ENCODE peak calls at places on chromosomes 7 and 10, in six cellular contexts. One of them, this sample, is unnamed.

GRCh38 chr7:116924741-116925140 is 28.6 kb upstream of the ST7 start:
- DNase-seq in cardiac muscle cell: no peak
- DNase-seq in psoas muscle: no peak
- DNase-seq in endothelial cell of umbilical vein: no peak
- DNase-seq in lung: no peak
- DNase-seq in fibroblast of lung: peak; percentile 63
- DNase-seq in this sample: no peak

GRCh38 chr10:93363891-93364648 is 118.1 kb downstream of the MYOF start:
- DNase-seq in cardiac muscle cell: no peak
- DNase-seq in psoas muscle: peak; percentile 69
- DNase-seq in endothelial cell of umbilical vein: no peak
- DNase-seq in lung: peak; percentile 73
- DNase-seq in fibroblast of lung: peak; percentile 42
- DNase-seq in this sample: no peak

GRCh38 chr10:14163374-14164125 is 167.2 kb downstream of the FRMD4A start:
- DNase-seq in cardiac muscle cell: no peak
- DNase-seq in psoas muscle: no peak
- DNase-seq in endothelial cell of umbilical vein: peak; percentile 6
- DNase-seq in lung: no peak
- DNase-seq in fibroblast of lung: peak; percentile 11
- DNase-seq in this sample: no peak

GRCh38 chr7:129376778-129377700 is 57.2 kb upstream of the STRIP2 start:
- DNase-seq in cardiac muscle cell: peak; percentile 50
- DNase-seq in psoas muscle: no peak
- DNase-seq in endothelial cell of umbilical vein: peak; percentile 36
- DNase-seq in lung: no peak
- DNase-seq in fibroblast of lung: peak; percentile 35
- DNase-seq in this sample: no peak

GRCh38 chr10:3081383-3081981 is 14.1 kb downstream of the PFKP start:
- DNase-seq in cardiac muscle cell: no peak
- DNase-seq in psoas muscle: no peak
- DNase-seq in endothelial cell of umbilical vein: no peak
- DNase-seq in lung: no peak
- DNase-seq in fibroblast of lung: no peak
- DNase-seq in this sample: no peak

GRCh38 chr7:105205592-105206211 is 183.0 kb downstream of the SRPK2 start:
- DNase-seq in cardiac muscle cell: no peak
- DNase-seq in psoas muscle: no peak
- DNase-seq in endothelial cell of umbilical vein: peak; percentile 17
- DNase-seq in lung: no peak
- DNase-seq in fibroblast of lung: peak; percentile 55
- DNase-seq in this sample: no peak

GRCh38 chr7:3033581-3033980 is 10.1 kb downstream of the CARD11 start:
- DNase-seq in cardiac muscle cell: no peak
- DNase-seq in psoas muscle: no peak
- DNase-seq in endothelial cell of umbilical vein: no peak
- DNase-seq in lung: no peak
- DNase-seq in fibroblast of lung: no peak
- DNase-seq in this sample: no peak

GRCh38 chr10:113326160-113327111 is 226.4 kb upstream of the HABP2 start:
- DNase-seq in cardiac muscle cell: peak; percentile 62
- DNase-seq in psoas muscle: peak; percentile 68
- DNase-seq in endothelial cell of umbilical vein: peak; percentile 42
- DNase-seq in lung: no peak
- DNase-seq in fibroblast of lung: peak; percentile 90
- DNase-seq in this sample: peak; percentile 77

GRCh38 chr10:74753295-74754211 is 72.8 kb upstream of the KAT6B start:
- DNase-seq in cardiac muscle cell: no peak
- DNase-seq in psoas muscle: no peak
- DNase-seq in endothelial cell of umbilical vein: no peak
- DNase-seq in lung: no peak
- DNase-seq in fibroblast of lung: peak; percentile 73
- DNase-seq in this sample: no peak

GRCh38 chr10:48463318-48464003 is 141.4 kb downstream of the ARHGAP22 start:
- DNase-seq in cardiac muscle cell: no peak
- DNase-seq in psoas muscle: no peak
- DNase-seq in endothelial cell of umbilical vein: no peak
- DNase-seq in lung: no peak
- DNase-seq in fibroblast of lung: no peak
- DNase-seq in this sample: peak; percentile 10

GRCh38 chr10:69642747-69643146 is 12.7 kb downstream of the FAM241B start:
- DNase-seq in cardiac muscle cell: no peak
- DNase-seq in psoas muscle: no peak
- DNase-seq in endothelial cell of umbilical vein: no peak
- DNase-seq in lung: no peak
- DNase-seq in fibroblast of lung: no peak
- DNase-seq in this sample: no peak

GRCh38 chr10:5809541-5810154 is 3.6 kb downstream of the GDI2 start:
- DNase-seq in cardiac muscle cell: no peak
- DNase-seq in psoas muscle: no peak
- DNase-seq in endothelial cell of umbilical vein: peak; percentile 28
- DNase-seq in lung: no peak
- DNase-seq in fibroblast of lung: no peak
- DNase-seq in this sample: no peak

GRCh38 chr7:2602736-2603387 is 28.9 kb upstream of the TTYH3 start:
- DNase-seq in cardiac muscle cell: no peak
- DNase-seq in psoas muscle: no peak
- DNase-seq in endothelial cell of umbilical vein: no peak
- DNase-seq in lung: no peak
- DNase-seq in fibroblast of lung: no peak
- DNase-seq in this sample: no peak

GRCh38 chr7:5703572-5704533 is 77.6 kb downstream of the RNF216 start:
- DNase-seq in cardiac muscle cell: no peak
- DNase-seq in psoas muscle: no peak
- DNase-seq in endothelial cell of umbilical vein: no peak
- DNase-seq in lung: no peak
- DNase-seq in fibroblast of lung: peak; percentile 29
- DNase-seq in this sample: no peak

GRCh38 chr7:90592036-90592435 is 4.1 kb upstream of the CDK14 start:
- DNase-seq in cardiac muscle cell: no peak
- DNase-seq in psoas muscle: no peak
- DNase-seq in endothelial cell of umbilical vein: peak; percentile 3
- DNase-seq in lung: no peak
- DNase-seq in fibroblast of lung: no peak
- DNase-seq in this sample: no peak

GRCh38 chr7:99693427-99694200 is 13.8 kb upstream of the CYP3A5 start:
- DNase-seq in cardiac muscle cell: no peak
- DNase-seq in psoas muscle: no peak
- DNase-seq in endothelial cell of umbilical vein: no peak
- DNase-seq in lung: no peak
- DNase-seq in fibroblast of lung: no peak
- DNase-seq in this sample: peak; percentile 10

GRCh38 chr10:101228682-101229274 is 485 bp downstream of the LBX1 start:
- DNase-seq in cardiac muscle cell: no peak
- DNase-seq in psoas muscle: peak; percentile 84
- DNase-seq in endothelial cell of umbilical vein: no peak
- DNase-seq in lung: no peak
- DNase-seq in fibroblast of lung: no peak
- DNase-seq in this sample: no peak

GRCh38 chr10:101226888-101227736 is 2.2 kb downstream of the LBX1 start:
- DNase-seq in cardiac muscle cell: no peak
- DNase-seq in psoas muscle: peak; percentile 75
- DNase-seq in endothelial cell of umbilical vein: no peak
- DNase-seq in lung: no peak
- DNase-seq in fibroblast of lung: no peak
- DNase-seq in this sample: no peak

GRCh38 chr10:101229275-101230184 is at the start of gene LBX1:
- DNase-seq in cardiac muscle cell: no peak
- DNase-seq in psoas muscle: peak; percentile 64
- DNase-seq in endothelial cell of umbilical vein: no peak
- DNase-seq in lung: no peak
- DNase-seq in fibroblast of lung: no peak
- DNase-seq in this sample: no peak

GRCh38 chr10:101226506-101226887 is 2.8 kb downstream of the LBX1 start:
- DNase-seq in cardiac muscle cell: no peak
- DNase-seq in psoas muscle: no peak
- DNase-seq in endothelial cell of umbilical vein: no peak
- DNase-seq in lung: no peak
- DNase-seq in fibroblast of lung: no peak
- DNase-seq in this sample: no peak

GRCh38 chr10:101227765-101228681 is 1.2 kb downstream of the LBX1 start:
- DNase-seq in cardiac muscle cell: no peak
- DNase-seq in psoas muscle: peak; percentile 86
- DNase-seq in endothelial cell of umbilical vein: no peak
- DNase-seq in lung: no peak
- DNase-seq in fibroblast of lung: no peak
- DNase-seq in this sample: no peak
- H3K27me3 ChIP-seq in cardiac muscle cell: peaks cover 100% of the 10 kb centered on the region
- H3K27me3 ChIP-seq in psoas muscle: peaks cover 3% of the 10 kb centered on the region
- H3K27me3 ChIP-seq in endothelial cell of umbilical vein: peaks cover 99% of the 10 kb centered on the region
- H3K27me3 ChIP-seq in lung: peaks cover 12% of the 10 kb centered on the region
- H3K27me3 ChIP-seq in fibroblast of lung: peaks cover 92% of the 10 kb centered on the region
- H3K27me3 ChIP-seq in this sample: peaks cover 98% of the 10 kb centered on the region

GRCh38 chr7:47460251-47460989 is 121.5 kb downstream of the TNS3 start:
- DNase-seq in cardiac muscle cell: no peak
- DNase-seq in psoas muscle: no peak
- DNase-seq in endothelial cell of umbilical vein: no peak
- DNase-seq in lung: no peak
- DNase-seq in fibroblast of lung: no peak
- DNase-seq in this sample: no peak

GRCh38 chr7:47458057-47458456 is 123.9 kb downstream of the TNS3 start:
- DNase-seq in cardiac muscle cell: peak; percentile 54
- DNase-seq in psoas muscle: peak; percentile 96
- DNase-seq in endothelial cell of umbilical vein: peak; percentile 68
- DNase-seq in lung: peak; percentile 58
- DNase-seq in fibroblast of lung: peak; percentile 93
- DNase-seq in this sample: no peak

GRCh38 chr7:47458486-47458885 is 123.4 kb downstream of the TNS3 start:
- DNase-seq in cardiac muscle cell: no peak
- DNase-seq in psoas muscle: no peak
- DNase-seq in endothelial cell of umbilical vein: no peak
- DNase-seq in lung: no peak
- DNase-seq in fibroblast of lung: no peak
- DNase-seq in this sample: no peak

GRCh38 chr7:47464266-47464665 is 117.6 kb downstream of the TNS3 start:
- DNase-seq in cardiac muscle cell: no peak
- DNase-seq in psoas muscle: no peak
- DNase-seq in endothelial cell of umbilical vein: no peak
- DNase-seq in lung: no peak
- DNase-seq in fibroblast of lung: no peak
- DNase-seq in this sample: no peak

GRCh38 chr7:47461161-47461560 is 120.8 kb downstream of the TNS3 start:
- DNase-seq in cardiac muscle cell: peak; percentile 67
- DNase-seq in psoas muscle: peak; percentile 72
- DNase-seq in endothelial cell of umbilical vein: no peak
- DNase-seq in lung: no peak
- DNase-seq in fibroblast of lung: peak; percentile 95
- DNase-seq in this sample: no peak
- H3K4me1 ChIP-seq in cardiac muscle cell: peaks cover 5% of the 10 kb centered on the region
- H3K4me1 ChIP-seq in psoas muscle: peaks cover 41% of the 10 kb centered on the region
- H3K4me1 ChIP-seq in endothelial cell of umbilical vein: peaks cover 16% of the 10 kb centered on the region
- H3K4me1 ChIP-seq in lung: peaks cover 18% of the 10 kb centered on the region
- H3K4me1 ChIP-seq in fibroblast of lung: peaks cover 27% of the 10 kb centered on the region
- H3K4me1 ChIP-seq in this sample: no peaks in the 10 kb centered on the region

GRCh38 chr10:85791846-85792532 is 574.6 kb downstream of the GRID1 start:
- DNase-seq in cardiac muscle cell: peak; percentile 10
- DNase-seq in psoas muscle: peak; percentile 59
- DNase-seq in endothelial cell of umbilical vein: no peak
- DNase-seq in lung: no peak
- DNase-seq in fibroblast of lung: no peak
- DNase-seq in this sample: no peak
- TF ChIP-seq CTCF in cardiac muscle cell: no peak
- TF ChIP-seq CTCF in psoas muscle: peak; percentile 17
- TF ChIP-seq CTCF in endothelial cell of umbilical vein: no peak
- TF ChIP-seq CTCF in lung: no peak
- TF ChIP-seq CTCF in fibroblast of lung: no peak
- TF ChIP-seq CTCF in this sample: peak; percentile 41

GRCh38 chr10:89923661-89924060 is 222.3 kb downstream of the KIF20B start:
- DNase-seq in cardiac muscle cell: no peak
- DNase-seq in psoas muscle: no peak
- DNase-seq in endothelial cell of umbilical vein: no peak
- DNase-seq in lung: no peak
- DNase-seq in fibroblast of lung: no peak
- DNase-seq in this sample: no peak

GRCh38 chr10:89926736-89927135 is 225.3 kb downstream of the KIF20B start:
- DNase-seq in cardiac muscle cell: no peak
- DNase-seq in psoas muscle: no peak
- DNase-seq in endothelial cell of umbilical vein: no peak
- DNase-seq in lung: no peak
- DNase-seq in fibroblast of lung: peak; percentile 61
- DNase-seq in this sample: no peak

GRCh38 chr10:89916481-89916880 is 215.1 kb downstream of the KIF20B start:
- DNase-seq in cardiac muscle cell: peak; percentile 51
- DNase-seq in psoas muscle: no peak
- DNase-seq in endothelial cell of umbilical vein: no peak
- DNase-seq in lung: no peak
- DNase-seq in fibroblast of lung: peak; percentile 70
- DNase-seq in this sample: no peak

GRCh38 chr10:89915970-89916369 is 214.6 kb downstream of the KIF20B start:
- DNase-seq in cardiac muscle cell: no peak
- DNase-seq in psoas muscle: no peak
- DNase-seq in endothelial cell of umbilical vein: no peak
- DNase-seq in lung: no peak
- DNase-seq in fibroblast of lung: no peak
- DNase-seq in this sample: no peak

GRCh38 chr10:89921422-89921821 is 220.0 kb downstream of the KIF20B start:
- DNase-seq in cardiac muscle cell: no peak
- DNase-seq in psoas muscle: no peak
- DNase-seq in endothelial cell of umbilical vein: no peak
- DNase-seq in lung: no peak
- DNase-seq in fibroblast of lung: peak; percentile 91
- DNase-seq in this sample: no peak
- H3K27me3 ChIP-seq in cardiac muscle cell: no peaks in the 10 kb centered on the region
- H3K27me3 ChIP-seq in psoas muscle: no peaks in the 10 kb centered on the region
- H3K27me3 ChIP-seq in endothelial cell of umbilical vein: no peaks in the 10 kb centered on the region
- H3K27me3 ChIP-seq in lung: no peaks in the 10 kb centered on the region
- H3K27me3 ChIP-seq in fibroblast of lung: no peaks in the 10 kb centered on the region
- H3K27me3 ChIP-seq in this sample: no peaks in the 10 kb centered on the region

GRCh38 chr10:72242675-72243074 is 26.6 kb upstream of the ASCC1 start:
- DNase-seq in cardiac muscle cell: peak; percentile 98
- DNase-seq in psoas muscle: peak; percentile 81
- DNase-seq in endothelial cell of umbilical vein: peak; percentile 82
- DNase-seq in lung: peak; percentile 63
- DNase-seq in fibroblast of lung: peak; percentile 72
- DNase-seq in this sample: no peak

GRCh38 chr10:72248477-72249151 is 25.1 kb upstream of the DDIT4 start:
- DNase-seq in cardiac muscle cell: peak; percentile 84
- DNase-seq in psoas muscle: peak; percentile 93
- DNase-seq in endothelial cell of umbilical vein: peak; percentile 91
- DNase-seq in lung: peak; percentile 76
- DNase-seq in fibroblast of lung: peak; percentile 31
- DNase-seq in this sample: peak; percentile 27

GRCh38 chr10:72243822-72244437 is 27.9 kb upstream of the ASCC1 start:
- DNase-seq in cardiac muscle cell: peak; percentile 98
- DNase-seq in psoas muscle: peak; percentile 84
- DNase-seq in endothelial cell of umbilical vein: peak; percentile 48
- DNase-seq in lung: peak; percentile 56
- DNase-seq in fibroblast of lung: peak; percentile 79
- DNase-seq in this sample: no peak

GRCh38 chr10:72244573-72245038 is 28.5 kb upstream of the ASCC1 start:
- DNase-seq in cardiac muscle cell: no peak
- DNase-seq in psoas muscle: no peak
- DNase-seq in endothelial cell of umbilical vein: no peak
- DNase-seq in lung: no peak
- DNase-seq in fibroblast of lung: no peak
- DNase-seq in this sample: no peak

GRCh38 chr10:72245949-72246525 is 27.7 kb upstream of the DDIT4 start:
- DNase-seq in cardiac muscle cell: peak; percentile 50
- DNase-seq in psoas muscle: no peak
- DNase-seq in endothelial cell of umbilical vein: no peak
- DNase-seq in lung: no peak
- DNase-seq in fibroblast of lung: no peak
- DNase-seq in this sample: no peak
- H3K4me1 ChIP-seq in cardiac muscle cell: peaks cover 31% of the 10 kb centered on the region
- H3K4me1 ChIP-seq in psoas muscle: peaks cover 84% of the 10 kb centered on the region
- H3K4me1 ChIP-seq in endothelial cell of umbilical vein: peaks cover 51% of the 10 kb centered on the region
- H3K4me1 ChIP-seq in lung: peaks cover 34% of the 10 kb centered on the region
- H3K4me1 ChIP-seq in fibroblast of lung: peaks cover 28% of the 10 kb centered on the region
- H3K4me1 ChIP-seq in this sample: peaks cover 21% of the 10 kb centered on the region

GRCh38 chr7:50795831-50796230 is 13.1 kb upstream of the GRB10 start:
- DNase-seq in cardiac muscle cell: no peak
- DNase-seq in psoas muscle: no peak
- DNase-seq in endothelial cell of umbilical vein: no peak
- DNase-seq in lung: no peak
- DNase-seq in fibroblast of lung: no peak
- DNase-seq in this sample: no peak
- TF ChIP-seq CTCF in cardiac muscle cell: no peak
- TF ChIP-seq CTCF in psoas muscle: peak; percentile 46
- TF ChIP-seq CTCF in endothelial cell of umbilical vein: no peak
- TF ChIP-seq CTCF in lung: no peak
- TF ChIP-seq CTCF in fibroblast of lung: no peak
- TF ChIP-seq CTCF in this sample: no peak

This sample was measured in BE2C.